ENCODE peak calls at places on chromosome 11, in four cellular contexts. S is K562, W is GM12878, K is HepG2. V is an unnamed sample.

GRCh38 chr11:59676205-59676604 is 7.4 kb upstream of the PATL1 start:
- DNase-seq in S (no peak), W (no peak), K (peak), V (no peak)

GRCh38 chr11:48164836-48165235 is 51.8 kb upstream of the OR4B1 start:
- DNase-seq in S (no peak), W (no peak), K (no peak), V (no peak)

GRCh38 chr11:57248780-57249383 is 11.8 kb upstream of the APLNR start:
- DNase-seq in S (peak), W (no peak), K (peak), V (peak)

GRCh38 chr11:81237139-81237538 is 1496.5 kb downstream of the FAM181B start:
- DNase-seq in S (peak), W (no peak), K (peak), V (peak)

GRCh38 chr11:62088331-62088933 is 35.4 kb upstream of the INCENP start:
- DNase-seq in S (no peak), W (no peak), K (no peak), V (no peak)

GRCh38 chr11:405323-405975 is 9.3 kb downstream of the SIGIRR start:
- DNase-seq in S (no peak), W (no peak), K (no peak), V (no peak)

GRCh38 chr11:134573857-134574256 is 161.8 kb upstream of the B3GAT1 start:
- DNase-seq in S (no peak), W (no peak), K (no peak), V (no peak)

GRCh38 chr11:131924446-131925240 is 554.2 kb downstream of the NTM start:
- DNase-seq in S (no peak), W (no peak), K (no peak), V (no peak)

GRCh38 chr11:22415481-22415880 is 77.3 kb downstream of the SLC17A6 start:
- DNase-seq in S (no peak), W (no peak), K (no peak), V (no peak)

GRCh38 chr11:46599340-46600067 is 5.7 kb upstream of the AMBRA1 start:
- DNase-seq in S (no peak), W (no peak), K (no peak), V (no peak)

GRCh38 chr11:13983081-13983751 is 20.7 kb downstream of the SPON1 start:
- DNase-seq in S (no peak), W (no peak), K (no peak), V (peak)

GRCh38 chr11:1067812-1068496 is 6.7 kb upstream of the MUC2 start:
- DNase-seq in S (no peak), W (no peak), K (peak), V (no peak)

GRCh38 chr11:96238563-96239166 is 104.3 kb downstream of the MAML2 start:
- DNase-seq in S (no peak), W (no peak), K (no peak), V (no peak)

GRCh38 chr11:66637557-66638176 is 836 bp upstream of the RBM4 start:
- DNase-seq in S (peak), W (no peak), K (no peak), V (peak)

GRCh38 chr11:9461068-9461759 is 402 bp downstream of the ZNF143 start:
- DNase-seq in S (peak), W (peak), K (peak), V (peak)

GRCh38 chr11:36750349-36750748 is 152.3 kb upstream of the RAG2 start:
- DNase-seq in S (no peak), W (no peak), K (no peak), V (no peak)

GRCh38 chr11:11467278-11467677 is 114.2 kb upstream of the CSNK2A3 start:
- DNase-seq in S (no peak), W (no peak), K (no peak), V (no peak)

GRCh38 chr11:61787928-61788491 is 4.4 kb downstream of the TMEM258 start:
- DNase-seq in S (peak), W (no peak), K (peak), V (peak)

GRCh38 chr11:43784866-43785265 is 95.8 kb upstream of the ALKBH3 start:
- DNase-seq in S (no peak), W (no peak), K (no peak), V (no peak)

GRCh38 chr11:57497303-57498247 is 17.9 kb downstream of the SLC43A1 start:
- DNase-seq in S (no peak), W (no peak), K (peak), V (no peak)

GRCh38 chr11:95432714-95433503 is 201.9 kb upstream of the SESN3 start:
- DNase-seq in S (no peak), W (no peak), K (no peak), V (no peak)

GRCh38 chr11:100637706-100638105 is 49.4 kb upstream of the ARHGAP42 start:
- DNase-seq in S (no peak), W (no peak), K (no peak), V (no peak)

GRCh38 chr11:131370090-131370751 is at the start of gene NTM:
- DNase-seq in S (no peak), W (no peak), K (no peak), V (no peak)

GRCh38 chr11:2207212-2207611 is 35.6 kb upstream of the TH start:
- DNase-seq in S (no peak), W (no peak), K (no peak), V (no peak)
- TF ChIP-seq FOXK2 in S (no peak), W (no peak), K (no peak), V (no peak)

GRCh38 chr11:30552839-30553238 is 33.3 kb downstream of the MPPED2 start:
- DNase-seq in S (no peak), W (no peak), K (no peak), V (no peak)
- TF ChIP-seq FOXK2 in S (no peak), W (no peak), K (no peak), V (no peak)

GRCh38 chr11:2439820-2440219 is 4.5 kb downstream of the TRPM5 start:
- DNase-seq in S (no peak), W (no peak), K (no peak), V (no peak)

GRCh38 chr11:2440646-2441045 is 3.7 kb downstream of the TRPM5 start:
- DNase-seq in S (no peak), W (no peak), K (no peak), V (no peak)

GRCh38 chr11:2442554-2442953 is 1.8 kb downstream of the TRPM5 start:
- DNase-seq in S (no peak), W (no peak), K (no peak), V (no peak)

GRCh38 chr11:2443406-2443805 is 908 bp downstream of the TRPM5 start:
- DNase-seq in S (no peak), W (no peak), K (no peak), V (no peak)

GRCh38 chr11:2441171-2441570 is 3.1 kb downstream of the TRPM5 start:
- DNase-seq in S (no peak), W (no peak), K (no peak), V (no peak)
- TF ChIP-seq FOXK2 in S (no peak), W (no peak), K (no peak), V (no peak)

GRCh38 chr11:84563356-84563755 is 1063.8 kb downstream of the DLG2 start:
- DNase-seq in S (no peak), W (no peak), K (no peak), V (no peak)

GRCh38 chr11:84552791-84553190 is 1074.4 kb downstream of the DLG2 start:
- DNase-seq in S (no peak), W (no peak), K (no peak), V (no peak)

DNA sequence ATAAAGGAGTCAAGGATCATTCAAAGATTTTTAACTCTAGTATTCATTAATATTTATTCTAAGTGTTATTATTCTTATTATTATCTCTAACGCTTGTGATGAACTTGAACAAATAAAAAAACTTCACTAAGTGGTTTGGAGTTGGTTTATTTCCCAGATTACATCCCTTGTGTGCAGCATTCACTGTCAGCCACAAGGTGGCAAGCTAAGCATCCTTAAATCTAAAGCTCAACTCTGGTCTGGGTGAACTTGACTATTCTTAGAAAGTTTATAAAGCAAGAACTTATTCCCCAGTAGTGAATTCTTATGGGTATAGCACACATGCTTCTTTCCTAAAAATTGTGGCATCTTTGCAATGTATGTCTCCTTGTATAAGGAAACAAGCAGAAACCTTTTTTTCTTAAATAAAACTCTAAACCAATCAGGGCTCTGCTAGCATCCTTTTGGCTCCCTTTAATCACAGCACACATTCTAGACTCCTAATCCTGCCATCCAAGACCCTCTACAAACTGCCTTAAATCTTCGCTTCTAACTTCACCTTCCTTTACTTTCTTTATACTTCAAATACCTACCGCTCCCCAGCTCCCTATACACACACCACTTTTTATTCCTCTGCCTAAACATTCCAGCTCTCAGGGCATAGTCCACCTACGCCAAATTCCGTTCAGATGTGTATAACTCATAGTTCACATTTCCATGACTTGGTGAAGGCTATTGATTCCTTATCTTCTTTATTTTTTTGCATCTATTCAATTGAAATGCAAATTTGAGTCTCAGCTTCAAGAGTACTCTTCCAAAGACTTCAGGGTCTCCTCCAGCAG is 1068.8 kb downstream of the DLG2 start:
- DNase-seq in S (peak), W (no peak), K (peak), V (peak)
- TF ChIP-seq FOXK2 in S (no peak), W (no peak), K (no peak), V (no peak)

GRCh38 chr11:83002047-83002446 is 69.7 kb downstream of the RAB30 start:
- DNase-seq in S (no peak), W (no peak), K (no peak), V (no peak)
- TF ChIP-seq FOXK2 in S (no peak), W (no peak), K (no peak), V (no peak)